ENCODE peak calls at places on chromosomes 1 and 21, in six cellular contexts. B is endothelial cell of umbilical vein; E is CD8-positive, alpha-beta memory T cell; M is gastrocnemius medialis; J is tibial artery; Z is cardiac muscle cell. D is an unnamed sample.

GRCh38 chr21:46093668-46094400 is 4.1 kb upstream of the COL6A2 start:
- DNase-seq in J (peak), E (peak), M (no peak), B (no peak), Z (no peak), D (no peak)

GRCh38 chr1:118773656-118774055 is 214.5 kb downstream of the TBX15 start:
- DNase-seq in B (no peak), M (no peak), Z (no peak), J (no peak), E (no peak), D (no peak)

GRCh38 chr1:8905582-8906191 is 27.2 kb upstream of the ENO1 start:
- DNase-seq in B (peak), Z (peak), M (no peak), J (no peak), E (no peak), D (no peak)

GRCh38 chr21:44379991-44380865 is 26.8 kb downstream of the TRPM2 start:
- DNase-seq in M (no peak), B (no peak), Z (no peak), E (no peak), J (no peak), D (peak)

GRCh38 chr1:109864063-109864822 is 46.4 kb upstream of the CSF1 start:
- DNase-seq in Z (peak), E (no peak), J (no peak), M (no peak), B (no peak), D (no peak)

GRCh38 chr1:234987415-234988159 is 141.1 kb downstream of the TOMM20 start:
- DNase-seq in M (peak), Z (peak), J (peak), B (peak), E (no peak), D (peak)

GRCh38 chr1:204080163-204080903 is 7.4 kb downstream of the SOX13 start:
- DNase-seq in M (peak), J (peak), Z (peak), E (no peak), B (no peak), D (peak)

GRCh38 chr1:48217861-48218260 is 4.7 kb upstream of the SLC5A9 start:
- DNase-seq in M (no peak), Z (peak), E (no peak), J (no peak), B (no peak), D (no peak)

GRCh38 chr1:116971481-116971880 is 30.1 kb upstream of the CD101 start:
- DNase-seq in M (no peak), Z (no peak), E (no peak), B (no peak), J (no peak), D (no peak)

GRCh38 chr1:207862241-207862787 is 48.6 kb downstream of the CD34 start:
- DNase-seq in Z (no peak), B (no peak), J (no peak), M (no peak), E (no peak), D (no peak)

GRCh38 chr1:172288611-172289010 is 131.9 kb upstream of the C1orf105 start:
- DNase-seq in E (no peak), J (no peak), M (no peak), Z (peak), B (no peak), D (no peak)

GRCh38 chr1:172287207-172287606 is 133.3 kb upstream of the C1orf105 start:
- DNase-seq in Z (peak), J (peak), B (peak), M (peak), E (no peak), D (peak)

GRCh38 chr1:172289448-172289847 is 131.0 kb upstream of the C1orf105 start:
- DNase-seq in M (no peak), E (no peak), B (no peak), J (no peak), Z (no peak), D (no peak)

GRCh38 chr1:172283766-172284165 is 136.7 kb upstream of the C1orf105 start:
- DNase-seq in J (no peak), E (no peak), M (no peak), Z (peak), B (no peak), D (no peak)

GRCh38 chr1:172286629-172287076 is 133.8 kb upstream of the C1orf105 start:
- DNase-seq in Z (peak), B (no peak), M (peak), J (peak), E (no peak), D (no peak)
- H3K4me3 ChIP-seq in Z (no peak), B (no peak), M (no peak), J (no peak), E (no peak), D (no peak)

GRCh38 chr1:22710688-22711024 is at the start of gene EPHB2:
- DNase-seq in Z (no peak), M (no peak), E (no peak), B (no peak), J (no peak), D (no peak)
- H3K4me3 ChIP-seq in Z (peak), M (peak), E (no peak), B (peak), J (peak), D (no peak)

GRCh38 chr1:89309828-89310227 is 37.2 kb upstream of the GBP5 start:
- DNase-seq in J (no peak), E (no peak), Z (no peak), B (no peak), M (no peak), D (no peak)

GRCh38 chr1:89312572-89312971 is 39.9 kb upstream of the GBP5 start:
- DNase-seq in J (no peak), M (no peak), Z (no peak), E (no peak), B (no peak), D (no peak)

GRCh38 chr1:89310505-89310904 is 37.8 kb upstream of the GBP5 start:
- DNase-seq in M (no peak), B (peak), Z (peak), J (no peak), E (no peak), D (no peak)

GRCh38 chr1:89311757-89312156 is 39.1 kb upstream of the GBP5 start:
- DNase-seq in M (no peak), B (peak), J (no peak), E (no peak), Z (peak), D (no peak)

DNA sequence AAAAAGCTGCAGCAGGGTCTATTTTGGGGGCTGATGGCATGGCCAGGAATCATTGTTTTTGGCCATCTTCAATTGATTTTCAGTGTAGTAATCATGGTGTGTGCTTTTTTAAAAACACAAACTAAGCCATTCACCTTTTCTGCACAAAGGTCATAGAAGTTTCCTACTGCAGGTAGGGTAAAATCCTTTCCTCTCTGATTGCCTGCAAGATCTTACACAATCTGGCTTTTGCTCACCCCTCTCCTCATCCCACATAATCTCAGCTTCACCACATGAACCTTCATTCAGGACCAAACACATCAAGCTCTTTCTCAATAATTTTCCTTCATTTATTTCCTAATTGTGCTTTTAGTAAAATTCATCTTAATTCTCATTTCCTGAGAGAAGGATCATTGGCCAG is 38.3 kb upstream of the GBP5 start:
- DNase-seq in J (no peak), E (no peak), Z (no peak), M (no peak), B (no peak), D (no peak)
- H3K4me3 ChIP-seq in J (no peak), E (peak), Z (no peak), M (no peak), B (no peak), D (no peak)

GRCh38 chr1:173470608-173471007 is 6.5 kb upstream of the PRDX6 start:
- DNase-seq in J (no peak), Z (no peak), B (no peak), M (no peak), E (no peak), D (no peak)

GRCh38 chr1:173474097-173474779 is 2.9 kb upstream of the PRDX6 start:
- DNase-seq in E (no peak), J (no peak), B (no peak), M (no peak), Z (no peak), D (no peak)

GRCh38 chr1:173476197-173476663 is 905 bp upstream of the PRDX6 start:
- DNase-seq in J (no peak), Z (no peak), E (no peak), M (no peak), B (no peak), D (no peak)

GRCh38 chr1:173475564-173476196 is 1.5 kb upstream of the PRDX6 start:
- DNase-seq in Z (peak), J (no peak), E (no peak), B (peak), M (no peak), D (no peak)

GRCh38 chr1:173473599-173474011 is 3.5 kb upstream of the PRDX6 start:
- DNase-seq in B (peak), J (no peak), M (no peak), Z (peak), E (no peak), D (no peak)
- H3K4me3 ChIP-seq in B (no peak), J (no peak), M (no peak), Z (no peak), E (no peak), D (no peak)

GRCh38 chr1:183023601-183024351 is 556 bp downstream of the LAMC1 start:
- DNase-seq in Z (peak), J (peak), B (peak), M (peak), E (peak), D (peak)
- H3K4me3 ChIP-seq in Z (peak), J (peak), B (peak), M (peak), E (no peak), D (peak)

DNA sequence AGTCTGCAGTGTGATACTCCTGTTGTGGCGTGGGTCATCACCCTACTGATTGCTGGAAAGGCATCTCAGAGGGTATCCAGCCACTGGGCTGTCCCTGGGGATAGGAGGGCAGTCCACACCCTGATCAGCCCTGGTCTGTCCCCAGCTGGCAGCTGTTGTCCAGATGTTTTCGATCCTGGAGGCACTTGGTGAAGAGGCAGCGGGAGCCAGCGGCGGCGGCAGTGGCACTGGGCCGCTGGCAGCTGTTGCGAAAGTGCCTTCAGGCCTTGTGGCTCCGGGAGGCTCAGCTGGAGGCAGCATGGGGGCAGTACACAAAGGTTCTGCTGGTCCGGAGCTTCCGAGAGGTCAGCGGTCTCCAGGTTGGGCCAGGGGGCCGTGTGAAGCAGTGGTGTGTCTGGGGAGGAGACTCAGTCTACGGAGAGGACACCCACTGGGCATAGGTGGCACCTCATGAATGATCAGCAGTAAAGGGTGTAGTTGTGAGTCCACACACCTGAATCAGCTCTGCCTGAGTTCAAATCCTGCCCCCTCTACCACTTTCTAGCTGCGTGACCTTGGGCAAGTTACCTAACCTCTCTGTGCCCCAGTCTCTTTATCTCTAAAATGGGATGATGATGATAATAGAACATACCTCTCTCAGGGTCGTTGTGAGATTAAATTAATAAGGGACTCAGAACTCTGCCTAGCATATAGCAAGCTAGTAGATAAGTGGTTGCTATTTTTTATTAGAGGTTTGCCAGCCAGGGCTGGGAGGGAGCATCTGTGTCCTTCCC is 6.1 kb downstream of the C1orf167 start:
- DNase-seq in B (no peak), E (no peak), Z (no peak), J (no peak), M (no peak), D (no peak)
- H3K4me3 ChIP-seq in B (no peak), E (no peak), Z (no peak), J (no peak), M (no peak), D (no peak)

DNA sequence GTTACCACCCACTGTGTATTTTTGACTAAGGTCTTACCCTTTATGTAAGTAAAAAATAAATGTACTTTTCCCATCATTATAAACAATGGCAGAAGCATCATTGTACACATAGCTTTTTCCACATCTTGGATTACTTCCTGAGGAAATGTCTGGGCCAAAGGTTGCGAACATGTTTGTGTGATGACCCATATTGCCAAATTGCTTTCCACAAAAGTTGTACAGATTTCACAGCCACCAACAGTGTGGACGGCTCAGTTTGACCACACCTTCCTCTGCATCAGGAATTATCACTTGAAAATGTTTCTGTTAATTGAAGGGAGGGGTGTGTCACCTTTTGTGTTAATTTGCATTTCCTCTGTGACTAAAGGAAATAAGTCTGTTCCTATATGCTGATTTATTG is 25.7 kb downstream of the AKNAD1 start:
- DNase-seq in J (no peak), B (peak), Z (peak), M (no peak), E (no peak), D (no peak)
- H3K4me3 ChIP-seq in J (no peak), B (no peak), Z (no peak), M (peak), E (no peak), D (no peak)

D was measured in lower leg skin.